ENCODE peak calls at places on chromosomes 7 and 10, in eight cellular contexts. U is choroid plexus epithelial cell, M is astrocyte of the spinal cord, D is psoas muscle, X is cardiac fibroblast, S is GM12865, Q is Peyer's patch, Z is ovary. F is an unnamed sample.

GRCh38 chr7:124261710-124262109 is 228.8 kb upstream of the TMEM229A start:
- DNase-seq in Q (no peak), X (no peak), D (no peak), M (no peak), S (no peak), Z (no peak), U (no peak), F (no peak)

GRCh38 chr10:76035010-76035727 is 603.7 kb downstream of the LRMDA start:
- DNase-seq in S (no peak), D (no peak), Z (no peak), X (no peak), M (no peak), Q (no peak), U (no peak), F (no peak)

GRCh38 chr7:22664988-22665798 is 61.8 kb upstream of the IL6 start:
- DNase-seq in Q (no peak), U (no peak), M (no peak), Z (no peak), D (no peak), S (no peak), X (no peak), F (no peak)

GRCh38 chr7:69412331-69413146 is 185.7 kb upstream of the AUTS2 start:
- DNase-seq in M (no peak), U (peak; percentile 10), D (peak; percentile 67), X (peak; percentile 1), Q (peak; percentile 51), Z (no peak), S (peak; percentile 78), F (peak; percentile 51)

GRCh38 chr7:32937344-32938174 is 19.7 kb upstream of the FKBP9 start:
- DNase-seq in D (peak; percentile 65), Z (peak; percentile 57), X (peak; percentile 66), Q (no peak), M (peak; percentile 22), U (peak; percentile 53), S (no peak), F (peak; percentile 84)

GRCh38 chr7:36130236-36130945 is 22.7 kb upstream of the EEPD1 start:
- DNase-seq in Z (no peak), U (no peak), D (no peak), Q (no peak), X (no peak), M (no peak), S (no peak), F (no peak)

GRCh38 chr10:129161184-129161583 is 305.9 kb upstream of the MGMT start:
- DNase-seq in M (peak; percentile 1), Z (no peak), X (peak; percentile 13), D (no peak), S (peak; percentile 1), U (peak; percentile 37), Q (no peak), F (peak; percentile 7)

GRCh38 chr10:77606751-77607150 is 30.9 kb downstream of the KCNMA1 start:
- DNase-seq in M (no peak), X (no peak), U (no peak), D (no peak), S (no peak), Z (no peak), Q (no peak), F (no peak)

GRCh38 chr7:130242198-130243014 is 24.3 kb upstream of the CPA2 start:
- DNase-seq in X (peak; percentile 73), D (peak; percentile 69), U (peak; percentile 65), M (peak; percentile 48), S (peak; percentile 54), Q (peak; percentile 71), Z (peak; percentile 48), F (peak; percentile 35)

GRCh38 chr10:86411852-86412550 is 45.4 kb upstream of the GRID1 start:
- DNase-seq in M (no peak), X (no peak), Q (no peak), D (no peak), Z (no peak), U (no peak), S (no peak), F (no peak)

GRCh38 chr10:129728905-129729540 is 235.1 kb downstream of the EBF3 start:
- DNase-seq in U (no peak), S (no peak), Q (no peak), M (no peak), D (no peak), Z (no peak), X (no peak), F (no peak)

GRCh38 chr7:38280707-38281106 is 7.3 kb upstream of the TARP start:
- DNase-seq in S (no peak), Z (no peak), Q (no peak), X (no peak), U (no peak), D (no peak), M (no peak), F (no peak)

GRCh38 chr10:34826221-34826620 is 11.1 kb upstream of the PARD3 start:
- DNase-seq in D (no peak), Z (no peak), M (no peak), S (no peak), Q (no peak), X (no peak), U (no peak), F (no peak)
- TF ChIP-seq CTCF in D (no peak), Z (no peak), M (no peak), S (no peak), Q (no peak), X (no peak), U (peak; percentile 9), F (no peak)

DNA sequence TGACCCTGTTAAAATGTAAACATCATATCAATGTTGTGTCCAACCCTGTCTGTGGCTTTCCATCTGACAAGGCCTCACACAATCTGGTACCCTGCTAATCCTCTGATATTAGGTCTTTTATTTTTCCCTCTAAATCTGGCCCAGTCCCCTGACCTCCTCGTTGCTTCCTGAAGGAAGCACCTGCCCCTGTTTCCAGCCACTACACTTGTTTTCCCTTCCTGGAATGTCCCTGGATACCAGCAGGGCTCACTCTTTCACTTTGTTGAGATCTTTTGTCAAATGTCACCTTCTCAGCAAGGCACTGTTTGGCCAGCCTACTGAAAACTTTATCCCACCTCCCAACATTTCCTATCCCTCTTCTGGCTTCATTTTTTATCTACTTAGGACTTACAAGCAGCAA is 2.1 kb downstream of the SAMD9L start:
- DNase-seq in Z (no peak), U (no peak), S (no peak), X (no peak), D (no peak), Q (no peak), M (no peak), F (no peak)
- H3K4me3 ChIP-seq in Z (no peak overlapping the region), U (no peak overlapping the region), S (peak overlapping the region; percentile 67), X (no peak overlapping the region), D (no peak overlapping the region), Q (no peak overlapping the region), M (no peak overlapping the region), F (no peak overlapping the region)

GRCh38 chr7:140230862-140231778 is 54.3 kb upstream of the KDM7A start:
- DNase-seq in Z (peak; percentile 38), U (peak; percentile 15), D (peak; percentile 58), M (peak; percentile 15), X (peak; percentile 34), Q (peak; percentile 87), S (no peak), F (peak; percentile 19)
- TF ChIP-seq CTCF in Z (no peak), U (no peak), D (no peak), M (no peak), X (no peak), Q (no peak), S (no peak), F (no peak)

GRCh38 chr10:89419548-89419947 is 5.2 kb downstream of the IFIT5 start:
- DNase-seq in Z (no peak), Q (no peak), X (peak; percentile 69), S (peak; percentile 17), M (peak; percentile 33), U (peak; percentile 68), D (no peak), F (peak; percentile 55)
- H3K4me3 ChIP-seq in Z (no peak overlapping the region), Q (no peak overlapping the region), X (no peak overlapping the region), S (no peak overlapping the region), M (no peak overlapping the region), U (no peak overlapping the region), D (no peak overlapping the region), F (no peak overlapping the region)

DNA sequence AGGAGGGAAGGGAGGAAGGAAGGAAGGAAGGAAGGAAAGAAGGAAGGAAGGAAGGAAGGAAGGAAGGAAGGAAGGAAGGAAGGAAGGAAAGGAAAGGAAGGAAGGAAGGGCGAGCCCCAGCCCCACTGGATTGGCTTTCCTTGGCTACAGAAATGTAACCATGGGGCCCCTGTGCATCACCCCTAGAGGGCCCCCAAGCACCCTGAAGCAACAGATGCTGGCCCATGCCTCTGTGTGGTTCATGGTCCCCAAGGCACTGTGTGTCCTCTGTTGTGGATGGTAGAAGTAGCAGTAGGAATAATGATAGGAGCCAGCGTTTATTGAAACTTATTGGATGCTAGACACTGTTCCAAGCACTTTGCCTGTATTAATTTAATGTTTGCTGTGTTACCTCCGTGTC is 116.6 kb upstream of the MACROH2A2 start:
- DNase-seq in U (peak; percentile 23), Z (no peak), X (peak; percentile 6), Q (no peak), D (no peak), S (peak; percentile 25), M (no peak), F (no peak)
- TF ChIP-seq CTCF in U (peak; percentile 47), Z (no peak), X (peak; percentile 10), Q (no peak), D (no peak), S (peak; percentile 44), M (peak; percentile 15), F (peak; percentile 12)

GRCh38 chr10:3780766-3781457 is 4.1 kb downstream of the KLF6 start:
- DNase-seq in S (no peak), X (peak; percentile 52), D (no peak), Z (no peak), U (peak; percentile 58), Q (peak; percentile 59), M (peak; percentile 50), F (peak; percentile 26)
- H3K4me3 ChIP-seq in S (peak overlapping the region; percentile 81), X (peak overlapping the region; percentile 90), D (peak overlapping the region; percentile 95), Z (peak overlapping the region; percentile 93), U (peak overlapping the region; percentile 99), Q (peak overlapping the region; percentile 90), M (peak overlapping the region; percentile 83), F (peak overlapping the region; percentile 89)

F was measured in fibroblast of mammary gland.